ENCODE peak calls at places on chromosomes 3 and 15, in seven cellular contexts. W is COR-L47; T is AG20443; Y is activated B cell treated with CpG ODN at 0.5 μM for 24 hours; H is HFFc6; U is effector memory CD4-positive, alpha-beta T cell; S is naive thymus-derived CD8-positive, alpha-beta T cell. B is an unnamed sample.

GRCh38 chr15:100635406-100636071 is 33.1 kb downstream of the ASB7 start:
- DNase-seq in T (no peak), Y (no peak), W (no peak), U (no peak), S (no peak), H (no peak), B (no peak)

GRCh38 chr3:12149029-12149428 is 9.7 kb downstream of the TIMP4 start:
- DNase-seq in W (no peak), T (no peak), S (no peak), U (no peak), Y (no peak), H (no peak), B (no peak)

GRCh38 chr15:55250392-55250791 is 39.2 kb downstream of the RAB27A start:
- DNase-seq in Y (no peak), W (no peak), T (peak), H (peak), S (no peak), U (no peak), B (peak)

GRCh38 chr15:95051881-95052280 is 820.5 kb downstream of the MCTP2 start:
- DNase-seq in Y (no peak), H (peak), T (no peak), W (no peak), U (no peak), S (no peak), B (peak)

GRCh38 chr3:141050913-141051632 is at the start of gene SPSB4:
- DNase-seq in W (peak), T (peak), Y (no peak), H (no peak), S (no peak), U (no peak), B (peak)

GRCh38 chr15:72271895-72272212 is 500 bp downstream of the PARP6 start:
- DNase-seq in H (no peak), U (no peak), S (no peak), Y (no peak), W (peak), T (peak), B (no peak)

GRCh38 chr3:67329358-67329757 is 325.1 kb downstream of the SUCLG2 start:
- DNase-seq in T (no peak), H (no peak), W (no peak), U (no peak), Y (no peak), S (no peak), B (no peak)

GRCh38 chr3:29331830-29332637 is 51.2 kb downstream of the RBMS3 start:
- DNase-seq in W (no peak), T (no peak), H (peak), S (no peak), U (no peak), Y (no peak), B (peak)

GRCh38 chr3:4773583-4773982 is 205.7 kb upstream of the BHLHE40 start:
- DNase-seq in H (no peak), U (no peak), S (no peak), Y (no peak), W (no peak), T (no peak), B (no peak)

GRCh38 chr3:160444411-160444810 is 5.2 kb downstream of the TRIM59 start:
- DNase-seq in S (no peak), H (no peak), Y (no peak), W (no peak), T (no peak), U (no peak), B (no peak)

GRCh38 chr15:28456476-28457395 is 76.0 kb downstream of the GOLGA8G start:
- DNase-seq in H (no peak), T (peak), W (no peak), U (no peak), S (peak), Y (no peak), B (no peak)

GRCh38 chr3:69330891-69331400 is 54.9 kb downstream of the FRMD4B start:
- DNase-seq in U (no peak), T (no peak), W (no peak), Y (no peak), S (no peak), H (no peak), B (no peak)

GRCh38 chr15:40340038-40340739 is 550 bp downstream of the CCDC9B start:
- DNase-seq in S (no peak), H (peak), W (no peak), Y (no peak), T (peak), U (no peak), B (no peak)

GRCh38 chr3:118850687-118851086 is 184.0 kb downstream of the IGSF11 start:
- DNase-seq in S (no peak), W (no peak), H (no peak), Y (no peak), U (no peak), T (no peak), B (no peak)

GRCh38 chr3:190325923-190326322 is 3.7 kb upstream of the CLDN1 start:
- DNase-seq in H (no peak), U (no peak), W (no peak), Y (no peak), S (no peak), T (no peak), B (peak)

GRCh38 chr3:28028554-28028953 is 212.9 kb upstream of the CMC1 start:
- DNase-seq in W (no peak), U (no peak), S (no peak), T (no peak), H (no peak), Y (no peak), B (no peak)

GRCh38 chr3:112512320-112512719 is 13.0 kb upstream of the BTLA start:
- DNase-seq in W (no peak), U (no peak), Y (no peak), S (no peak), T (no peak), H (no peak), B (no peak)

GRCh38 chr15:70647396-70647795 is 116.0 kb downstream of the UACA start:
- DNase-seq in S (no peak), U (no peak), W (no peak), T (no peak), H (no peak), Y (no peak), B (no peak)

GRCh38 chr3:160754371-160754854 is 1.6 kb upstream of the PPM1L start:
- DNase-seq in S (peak), H (peak), T (peak), Y (peak), W (peak), U (no peak), B (peak)

GRCh38 chr15:51830279-51830806 is 890 bp downstream of the TMOD3 start:
- DNase-seq in Y (no peak), T (no peak), U (no peak), H (peak), S (no peak), W (no peak), B (peak)

GRCh38 chr3:4680881-4681300 is 187.7 kb downstream of the ITPR1 start:
- DNase-seq in W (no peak), H (no peak), S (no peak), U (no peak), T (peak), Y (no peak), B (peak)

GRCh38 chr15:89367485-89368451 is 33.1 kb upstream of the POLG start:
- DNase-seq in W (peak), Y (no peak), T (peak), S (no peak), H (no peak), U (no peak), B (peak)

GRCh38 chr15:62821384-62822131 is 221.0 kb upstream of the TPM1 start:
- DNase-seq in U (no peak), S (no peak), W (no peak), H (no peak), T (no peak), Y (no peak), B (no peak)

GRCh38 chr3:151639096-151639740 is 94.5 kb upstream of the AADACL2 start:
- DNase-seq in S (no peak), U (no peak), W (no peak), H (no peak), Y (no peak), T (peak), B (no peak)

GRCh38 chr3:52574056-52574965 is 37.9 kb downstream of the UQCC5 start:
- DNase-seq in W (no peak), T (no peak), U (no peak), H (no peak), S (no peak), Y (no peak), B (no peak)

GRCh38 chr15:89806565-89807550 is 7.8 kb downstream of the ANPEP start:
- DNase-seq in T (no peak), S (no peak), H (no peak), W (no peak), U (no peak), Y (no peak), B (no peak)

GRCh38 chr3:41460736-41461135 is 261.4 kb downstream of the CTNNB1 start:
- DNase-seq in T (no peak), W (no peak), H (no peak), U (no peak), Y (no peak), S (no peak), B (no peak)

GRCh38 chr15:50137330-50137761 is 18.3 kb upstream of the ATP8B4 start:
- DNase-seq in H (peak), W (no peak), T (peak), U (no peak), S (no peak), Y (no peak), B (peak)

GRCh38 chr15:34682673-34683072 is 72.1 kb downstream of the GJD2 start:
- DNase-seq in S (no peak), W (no peak), T (no peak), H (peak), Y (no peak), U (no peak), B (peak)

GRCh38 chr3:193878051-193878838 is 257.7 kb upstream of the HES1 start:
- DNase-seq in H (no peak), W (no peak), Y (no peak), U (no peak), S (no peak), T (no peak), B (no peak)

GRCh38 chr15:42060797-42061196 is 33.6 kb downstream of the PLA2G4D start:
- DNase-seq in W (no peak), U (no peak), T (no peak), Y (no peak), H (no peak), S (no peak), B (no peak)

GRCh38 chr3:185153170-185153733 is 392 bp upstream of the C3orf70 start:
- DNase-seq in Y (no peak), T (peak), W (no peak), S (no peak), U (no peak), H (no peak), B (no peak)

GRCh38 chr3:192819001-192819569 is 91.7 kb upstream of the FGF12 start:
- DNase-seq in W (no peak), Y (no peak), U (peak), H (peak), S (no peak), T (peak), B (peak)

GRCh38 chr15:31004220-31004733 is 12.8 kb upstream of the MTMR10 start:
- DNase-seq in U (no peak), S (no peak), W (no peak), T (no peak), H (no peak), Y (peak), B (no peak)

GRCh38 chr3:155805204-155805801 is 775 bp downstream of the C3orf33 start:
- DNase-seq in S (no peak), U (peak), W (no peak), H (no peak), Y (no peak), T (no peak), B (peak)

GRCh38 chr15:88912500-88912921 is 668 bp downstream of the MFGE8 start:
- DNase-seq in H (no peak), T (peak), U (no peak), Y (no peak), W (no peak), S (no peak), B (peak)

GRCh38 chr3:55488398-55489055 is 1.4 kb upstream of the WNT5A start:
- DNase-seq in Y (no peak), T (peak), U (no peak), W (no peak), H (peak), S (no peak), B (peak)